ENCODE peak calls at places on chromosome 20, in four cellular contexts. K is fibroblast of lung; N is CD8-positive, alpha-beta T cell; U is heart left ventricle. R is an unnamed sample.
A peak's percentile ranks its signal among the peaks of the same experiment; 100 is the strongest.

GRCh38 chr20:59996112-59996511 is 37.9 kb downstream of the CDH26 start:
- DNase-seq in U (no peak), N (no peak), K (no peak), R (no peak)

GRCh38 chr20:59004763-59005522 is 2.1 kb downstream of the CTSZ start:
- DNase-seq in N (peak; percentile 51), K (no peak), U (peak; percentile 65), R (no peak)

GRCh38 chr20:41111578-41111951 is 25.8 kb upstream of the PLCG1 start:
- DNase-seq in N (no peak), K (no peak), U (no peak), R (no peak)

GRCh38 chr20:37276494-37277252 is 12.8 kb upstream of the MANBAL start:
- DNase-seq in K (peak; percentile 95), N (no peak), U (peak; percentile 56), R (peak; percentile 85)

GRCh38 chr20:7540018-7540417 is 400.2 kb downstream of the HAO1 start:
- DNase-seq in N (no peak), U (no peak), K (no peak), R (no peak)

GRCh38 chr20:58154106-58154505 is 74.3 kb downstream of the ANKRD60 start:
- DNase-seq in K (no peak), N (no peak), U (no peak), R (no peak)

GRCh38 chr20:48716086-48716485 is 111.7 kb downstream of the PREX1 start:
- DNase-seq in U (no peak), K (no peak), N (peak; percentile 58), R (no peak)

GRCh38 chr20:41405436-41405835 is 38.8 kb upstream of the EMILIN3 start:
- DNase-seq in U (no peak), K (no peak), N (no peak), R (no peak)

GRCh38 chr20:15811951-15812350 is 761.3 kb downstream of the KIF16B start:
- DNase-seq in U (no peak), N (no peak), K (no peak), R (no peak)

GRCh38 chr20:58759947-58760346 is 67.3 kb downstream of the NPEPL1 start:
- DNase-seq in U (no peak), N (no peak), K (no peak), R (no peak)

GRCh38 chr20:16292227-16292626 is 281.0 kb downstream of the KIF16B start:
- DNase-seq in U (no peak), K (peak; percentile 6), N (no peak), R (no peak)

GRCh38 chr20:58630063-58630462 is 21.0 kb upstream of the STX16 start:
- DNase-seq in K (no peak), U (no peak), N (no peak), R (no peak)

GRCh38 chr20:58640446-58640845 is 10.6 kb upstream of the STX16 start:
- DNase-seq in U (no peak), K (no peak), N (no peak), R (no peak)

GRCh38 chr20:11454966-11455799 is 462.5 kb upstream of the BTBD3 start:
- DNase-seq in N (no peak), K (peak; percentile 66), U (no peak), R (no peak)

GRCh38 chr20:38196592-38196991 is 31.5 kb upstream of the TGM2 start:
- DNase-seq in U (peak; percentile 66), K (peak; percentile 89), N (no peak), R (no peak)

GRCh38 chr20:12012241-12013222 is 94.8 kb downstream of the BTBD3 start:
- DNase-seq in K (peak; percentile 50), U (no peak), N (no peak), R (peak; percentile 11)

GRCh38 chr20:63054103-63054474 is 47.3 kb upstream of the BHLHE23 start:
- DNase-seq in K (no peak), N (no peak), U (no peak), R (no peak)

GRCh38 chr20:4161447-4162251 is 146.3 kb upstream of the RNF24 start:
- DNase-seq in N (no peak), U (no peak), K (no peak), R (no peak)

GRCh38 chr20:22584922-22585785 is 782 bp upstream of the FOXA2 start:
- DNase-seq in U (no peak), N (no peak), K (no peak), R (no peak)

GRCh38 chr20:62766716-62767115 is 29.6 kb upstream of the MRGBP start:
- DNase-seq in N (no peak), K (no peak), U (no peak), R (no peak)

GRCh38 chr20:36112112-36112511 is 42.4 kb upstream of the EPB41L1 start:
- DNase-seq in U (no peak), K (no peak), N (no peak), R (no peak)
- H3K27ac ChIP-seq in U (no peak overlapping the region), K (no peak overlapping the region), N (no peak overlapping the region), R (no peak overlapping the region)

GRCh38 chr20:54633374-54633773 is 158.0 kb downstream of the DOK5 start:
- DNase-seq in U (no peak), K (no peak), N (no peak), R (no peak)
- H3K27me3 ChIP-seq in U (no peaks in the 10 kb centered on the region), K (no peaks in the 10 kb centered on the region), N (no peaks in the 10 kb centered on the region), R (no peaks in the 10 kb centered on the region)

GRCh38 chr20:45052698-45053440 is 48.1 kb downstream of the KCNS1 start:
- DNase-seq in N (peak; percentile 18), U (no peak), K (peak; percentile 30), R (no peak)

GRCh38 chr20:45047581-45048119 is 53.3 kb downstream of the KCNS1 start:
- DNase-seq in N (no peak), K (no peak), U (no peak), R (no peak)

GRCh38 chr20:45051497-45052060 is 49.3 kb downstream of the KCNS1 start:
- DNase-seq in U (no peak), N (no peak), K (no peak), R (no peak)

GRCh38 chr20:45049904-45050471 is 50.9 kb downstream of the KCNS1 start:
- DNase-seq in K (no peak), U (no peak), N (peak; percentile 18), R (no peak)

GRCh38 chr20:45049438-45049837 is 51.5 kb downstream of the KCNS1 start:
- DNase-seq in K (no peak), N (no peak), U (no peak), R (no peak)
- H3K4me3 ChIP-seq in K (no peak overlapping the region), N (no peak overlapping the region), U (no peak overlapping the region), R (no peak overlapping the region)

GRCh38 chr20:24996449-24997195 is 4.1 kb upstream of the APMAP start:
- DNase-seq in N (no peak), K (no peak), U (no peak), R (no peak)
- H3K27ac ChIP-seq in N (no peak overlapping the region), K (no peak overlapping the region), U (peak overlapping the region; percentile 29), R (no peak overlapping the region)

DNA sequence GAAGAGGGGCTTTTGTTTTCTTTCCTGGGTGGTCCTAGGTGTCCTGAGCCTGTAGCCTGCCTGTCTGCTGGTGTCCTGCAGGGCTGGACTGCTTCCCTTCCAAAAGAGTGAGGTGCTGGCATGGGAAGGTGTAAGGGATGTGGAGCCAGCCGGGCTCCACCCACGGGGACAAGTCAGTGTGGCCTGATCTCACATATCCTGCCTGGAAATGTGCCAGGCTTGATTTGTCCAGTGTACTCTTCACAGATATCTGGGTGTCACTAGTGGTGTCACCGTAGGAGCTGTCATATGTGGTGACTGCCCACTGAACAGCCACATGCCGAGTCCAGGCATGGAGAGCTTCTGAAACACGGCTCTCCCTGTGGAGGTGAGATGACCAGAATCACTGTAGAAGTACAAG is 55.6 kb downstream of the CDH4 start:
- DNase-seq in U (no peak), K (no peak), N (no peak), R (no peak)
- H3K27me3 ChIP-seq in U (no peaks in the 10 kb centered on the region), K (no peaks in the 10 kb centered on the region), N (no peaks in the 10 kb centered on the region), R (no peaks in the 10 kb centered on the region)

GRCh38 chr20:64100566-64100888 is 6.8 kb downstream of the NPBWR2 start:
- DNase-seq in U (no peak), K (no peak), N (no peak), R (no peak)

GRCh38 chr20:64099880-64100565 is 7.3 kb downstream of the NPBWR2 start:
- DNase-seq in U (no peak), K (no peak), N (peak; percentile 46), R (no peak)

GRCh38 chr20:64102647-64103354 is 4.6 kb downstream of the NPBWR2 start:
- DNase-seq in U (peak; percentile 16), N (no peak), K (no peak), R (no peak)

GRCh38 chr20:64100946-64101688 is 6.2 kb downstream of the NPBWR2 start:
- DNase-seq in U (no peak), N (no peak), K (no peak), R (no peak)

DNA sequence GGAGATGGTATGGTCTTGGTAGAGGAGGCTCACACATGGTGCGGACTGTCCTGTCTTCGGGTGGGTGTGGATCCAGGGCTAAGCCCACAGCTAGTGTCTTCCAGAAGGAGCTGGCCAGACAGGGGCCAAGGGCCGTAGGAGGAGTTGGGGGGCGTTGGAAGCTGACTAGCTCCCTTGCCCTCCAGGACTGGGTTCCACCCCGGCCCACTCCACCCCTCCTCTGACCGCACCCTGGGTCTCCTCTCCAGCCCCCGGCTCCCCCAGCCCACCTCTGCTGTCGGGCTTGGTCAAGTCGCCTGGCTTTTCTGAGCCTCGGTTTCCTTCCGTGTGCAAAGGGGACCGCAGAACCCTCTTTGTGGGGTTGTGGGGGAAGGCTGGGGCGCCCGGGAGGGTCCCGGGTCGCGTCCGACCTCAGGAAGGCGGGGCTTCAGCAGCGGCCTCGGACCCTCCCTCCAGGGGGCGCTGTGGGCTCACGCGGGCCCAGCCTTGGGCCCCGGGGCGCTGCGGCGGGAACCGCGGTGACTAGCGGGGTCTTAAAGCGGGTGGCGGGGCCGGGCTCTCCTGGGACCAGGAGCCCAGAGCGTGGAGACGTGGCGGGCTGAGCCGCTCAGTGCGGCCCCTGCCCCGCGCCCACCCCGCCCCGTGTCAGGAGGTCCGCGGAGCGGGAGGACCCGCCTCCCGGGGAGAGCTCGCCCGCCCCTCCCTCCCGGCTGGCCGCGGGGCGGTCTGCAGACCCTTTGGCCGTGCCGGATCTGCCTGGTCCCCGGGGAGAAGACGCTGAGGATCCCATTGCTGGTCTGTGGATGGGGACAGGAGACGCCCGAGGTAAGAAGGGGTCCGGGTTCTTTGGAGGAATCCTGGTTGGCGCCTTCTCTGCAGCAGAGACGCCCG is 5.4 kb downstream of the NPBWR2 start:
- DNase-seq in U (no peak), K (no peak), N (peak; percentile 81), R (no peak)
- H3K4me3 ChIP-seq in U (peak overlapping the region; percentile 48), K (no peak overlapping the region), N (peak overlapping the region; percentile 39), R (no peak overlapping the region)

GRCh38 chr20:33655164-33655563 is 7.0 kb upstream of the C20orf144 start:
- DNase-seq in U (no peak), N (no peak), K (no peak), R (no peak)

GRCh38 chr20:33651562-33652048 is 10.5 kb upstream of the C20orf144 start:
- DNase-seq in N (no peak), K (no peak), U (no peak), R (no peak)

GRCh38 chr20:33653900-33654596 is 8.1 kb upstream of the C20orf144 start:
- DNase-seq in N (no peak), U (no peak), K (no peak), R (no peak)

GRCh38 chr20:33654680-33655161 is 7.4 kb upstream of the C20orf144 start:
- DNase-seq in K (no peak), U (no peak), N (no peak), R (no peak)

GRCh38 chr20:33653218-33653899 is 8.8 kb upstream of the C20orf144 start:
- DNase-seq in K (peak; percentile 74), N (peak; percentile 57), U (peak; percentile 61), R (no peak)
- H3K27ac ChIP-seq in K (no peak overlapping the region), N (no peak overlapping the region), U (no peak overlapping the region), R (peak overlapping the region; percentile 25)